ENCODE peak calls at places on chromosomes 5 and 9, in five cellular contexts. One of them, this sample, is unnamed.

GRCh38 chr9:2824564-2824963 is 19.3 kb downstream of the PUM3 start:
- DNase-seq in HCT116: no peak
- DNase-seq in EL: no peak
- DNase-seq in Calu3: no peak
- DNase-seq in CD8-positive, alpha-beta T cell: no peak
- DNase-seq in this sample: no peak

GRCh38 chr9:82604947-82605656 is 457.8 kb downstream of the RASEF start:
- DNase-seq in HCT116: no peak
- DNase-seq in EL: no peak
- DNase-seq in Calu3: no peak
- DNase-seq in CD8-positive, alpha-beta T cell: no peak
- DNase-seq in this sample: no peak

GRCh38 chr5:178429541-178430186 is 160.5 kb downstream of the COL23A1 start:
- DNase-seq in HCT116: no peak
- DNase-seq in EL: no peak
- DNase-seq in Calu3: no peak
- DNase-seq in CD8-positive, alpha-beta T cell: no peak
- DNase-seq in this sample: no peak

GRCh38 chr5:37735649-37736347 is 104.0 kb downstream of the GDNF start:
- DNase-seq in HCT116: no peak
- DNase-seq in EL: peak; percentile 21
- DNase-seq in Calu3: no peak
- DNase-seq in CD8-positive, alpha-beta T cell: no peak
- DNase-seq in this sample: no peak

GRCh38 chr5:71663166-71663565 is 55.9 kb upstream of the CARTPT start:
- DNase-seq in HCT116: no peak
- DNase-seq in EL: no peak
- DNase-seq in Calu3: peak; percentile 53
- DNase-seq in CD8-positive, alpha-beta T cell: no peak
- DNase-seq in this sample: no peak

GRCh38 chr5:150503386-150503785 is 4.5 kb upstream of the NDST1 start:
- DNase-seq in HCT116: no peak
- DNase-seq in EL: no peak
- DNase-seq in Calu3: no peak
- DNase-seq in CD8-positive, alpha-beta T cell: no peak
- DNase-seq in this sample: no peak

GRCh38 chr5:72788851-72789505 is 27.5 kb upstream of the TNPO1 start:
- DNase-seq in HCT116: no peak
- DNase-seq in EL: peak; percentile 65
- DNase-seq in Calu3: peak; percentile 46
- DNase-seq in CD8-positive, alpha-beta T cell: no peak
- DNase-seq in this sample: no peak

GRCh38 chr5:109786177-109786576 is 96.5 kb downstream of the MAN2A1 start:
- DNase-seq in HCT116: no peak
- DNase-seq in EL: no peak
- DNase-seq in Calu3: no peak
- DNase-seq in CD8-positive, alpha-beta T cell: no peak
- DNase-seq in this sample: no peak

GRCh38 chr5:1330146-1330846 is 14.6 kb downstream of the CLPTM1L start:
- DNase-seq in HCT116: no peak
- DNase-seq in EL: no peak
- DNase-seq in Calu3: no peak
- DNase-seq in CD8-positive, alpha-beta T cell: no peak
- DNase-seq in this sample: no peak

GRCh38 chr5:39479537-39479936 is 54.8 kb upstream of the DAB2 start:
- DNase-seq in HCT116: no peak
- DNase-seq in EL: no peak
- DNase-seq in Calu3: no peak
- DNase-seq in CD8-positive, alpha-beta T cell: no peak
- DNase-seq in this sample: no peak

GRCh38 chr9:93459432-93459847 is 6.1 kb upstream of the FAM120AOS start:
- DNase-seq in HCT116: no peak
- DNase-seq in EL: no peak
- DNase-seq in Calu3: no peak
- DNase-seq in CD8-positive, alpha-beta T cell: no peak
- DNase-seq in this sample: no peak

GRCh38 chr5:125829349-125829748 is 593.9 kb upstream of the GRAMD2B start:
- DNase-seq in HCT116: no peak
- DNase-seq in EL: no peak
- DNase-seq in Calu3: no peak
- DNase-seq in CD8-positive, alpha-beta T cell: no peak
- DNase-seq in this sample: no peak

GRCh38 chr9:129509508-129509907 is 111.4 kb downstream of the C9orf50 start:
- DNase-seq in HCT116: no peak
- DNase-seq in EL: peak; percentile 83
- DNase-seq in Calu3: no peak
- DNase-seq in CD8-positive, alpha-beta T cell: no peak
- DNase-seq in this sample: no peak

GRCh38 chr5:14190194-14191164 is 47.3 kb downstream of the TRIO start:
- DNase-seq in HCT116: peak; percentile 73
- DNase-seq in EL: peak; percentile 99
- DNase-seq in Calu3: peak; percentile 49
- DNase-seq in CD8-positive, alpha-beta T cell: no peak
- DNase-seq in this sample: peak; percentile 77

GRCh38 chr5:144510845-144511580 is 340.3 kb downstream of the KCTD16 start:
- DNase-seq in HCT116: no peak
- DNase-seq in EL: no peak
- DNase-seq in Calu3: no peak
- DNase-seq in CD8-positive, alpha-beta T cell: no peak
- DNase-seq in this sample: no peak

GRCh38 chr9:31137151-31137849 is 1247.1 kb upstream of the ACO1 start:
- DNase-seq in HCT116: peak; percentile 54
- DNase-seq in EL: peak; percentile 0
- DNase-seq in Calu3: peak; percentile 46
- DNase-seq in CD8-positive, alpha-beta T cell: no peak
- DNase-seq in this sample: no peak

GRCh38 chr5:6603643-6604042 is 29.2 kb downstream of the NSUN2 start:
- DNase-seq in HCT116: no peak
- DNase-seq in EL: no peak
- DNase-seq in Calu3: no peak
- DNase-seq in CD8-positive, alpha-beta T cell: no peak
- DNase-seq in this sample: no peak

GRCh38 chr9:91234523-91234922 is 127.2 kb downstream of the AUH start:
- DNase-seq in HCT116: no peak
- DNase-seq in EL: no peak
- DNase-seq in Calu3: no peak
- DNase-seq in CD8-positive, alpha-beta T cell: no peak
- DNase-seq in this sample: no peak

GRCh38 chr5:151580858-151581257 is 10.3 kb downstream of the FAT2 start:
- DNase-seq in HCT116: no peak
- DNase-seq in EL: no peak
- DNase-seq in Calu3: no peak
- DNase-seq in CD8-positive, alpha-beta T cell: no peak
- DNase-seq in this sample: no peak

This sample was measured in glomerular endothelial cell.